ENCODE peak calls at places on chromosomes 2 and 18, in five cellular contexts. A is psoas muscle, N is heart right ventricle, I is thoracic aorta, V is fibroblast of mammary gland. W is an unnamed sample.

GRCh38 chr18:60146220-60146960 is 226.2 kb downstream of the MC4R start:
- DNase-seq in A (no peak), N (no peak), I (no peak), V (peak; percentile 67), W (no peak)

GRCh38 chr2:43611987-43612894 is 16.4 kb upstream of the THADA start:
- DNase-seq in A (peak; percentile 55), N (peak; percentile 72), I (no peak), V (peak; percentile 75), W (peak; percentile 78)

GRCh38 chr18:51190000-51190399 is 7.5 kb downstream of the MEX3C start:
- DNase-seq in A (no peak), N (no peak), I (no peak), V (no peak), W (no peak)

GRCh38 chr2:152715854-152716428 is 1.3 kb downstream of the PRPF40A start:
- DNase-seq in A (no peak), N (no peak), I (no peak), V (peak; percentile 43), W (no peak)

GRCh38 chr2:132795220-132795619 is 125.2 kb upstream of the LYPD1 start:
- DNase-seq in A (no peak), N (no peak), I (no peak), V (no peak), W (no peak)

GRCh38 chr2:226981731-226982373 is 146.0 kb downstream of the RHBDD1 start:
- DNase-seq in A (no peak), N (no peak), I (no peak), V (no peak), W (peak; percentile 79)

GRCh38 chr2:54107903-54108615 is 7.4 kb upstream of the ACYP2 start:
- DNase-seq in A (no peak), N (no peak), I (no peak), V (no peak), W (no peak)

GRCh38 chr2:85606116-85606455 is 3.6 kb upstream of the TMEM150A start:
- DNase-seq in A (no peak), N (no peak), I (no peak), V (no peak), W (no peak)

GRCh38 chr18:74132201-74132600 is 15.4 kb downstream of the FBXO15 start:
- DNase-seq in A (no peak), N (no peak), I (no peak), V (no peak), W (no peak)

GRCh38 chr18:21047116-21047515 is 64.5 kb downstream of the ROCK1 start:
- DNase-seq in A (no peak), N (no peak), I (no peak), V (peak; percentile 17), W (no peak)
- H3K4me3 ChIP-seq in A (no peak overlapping the region), N (no peak overlapping the region), I (no peak overlapping the region), V (no peak overlapping the region), W (no peak overlapping the region)

DNA sequence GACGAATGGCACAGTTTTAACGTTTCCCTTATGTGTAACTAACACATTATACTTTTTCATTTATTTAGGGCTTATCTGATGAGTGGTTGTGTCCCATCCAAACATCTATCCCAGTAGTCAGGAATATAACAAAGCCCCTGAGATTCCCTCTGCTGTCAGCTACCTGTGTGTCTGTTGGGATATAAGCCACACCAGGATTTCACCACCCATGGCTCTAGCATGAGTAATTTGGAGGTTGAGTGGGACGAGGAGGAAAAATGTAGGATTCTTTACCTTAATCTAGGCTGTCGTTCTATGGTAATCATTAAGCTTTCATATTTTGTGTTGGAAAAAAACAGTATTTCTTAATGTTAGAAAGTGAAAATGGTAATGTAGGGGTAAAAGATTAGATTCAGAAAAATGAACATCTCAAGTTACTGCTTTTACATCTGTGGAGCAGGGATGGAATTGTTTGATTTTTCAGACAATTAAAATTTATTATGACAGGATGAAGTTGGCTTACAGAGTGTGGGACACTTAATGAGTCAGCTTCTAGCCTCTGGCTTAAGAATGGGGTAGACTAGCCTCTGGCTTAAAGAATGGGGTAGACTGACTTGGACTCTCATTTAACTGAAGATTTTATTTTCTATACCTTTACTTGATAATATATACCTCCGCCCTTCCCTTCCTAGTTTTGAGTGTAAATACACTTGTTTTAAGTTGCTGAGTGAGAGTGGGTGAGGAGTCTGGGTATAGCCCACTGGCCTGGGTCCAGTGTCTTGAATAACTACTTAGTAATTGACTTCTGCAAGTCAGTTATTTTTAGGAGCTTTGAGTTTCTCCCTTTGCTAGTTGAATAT is 88.5 kb upstream of the RANBP2 start:
- DNase-seq in A (no peak), N (no peak), I (no peak), V (peak; percentile 50), W (peak; percentile 64)
- H3K4me3 ChIP-seq in A (no peak overlapping the region), N (no peak overlapping the region), I (no peak overlapping the region), V (no peak overlapping the region), W (no peak overlapping the region)

GRCh38 chr2:28471701-28472236 is 24.1 kb upstream of the PLB1 start:
- DNase-seq in A (no peak), N (no peak), I (no peak), V (no peak), W (no peak)

GRCh38 chr2:28469304-28469703 is 26.6 kb upstream of the PLB1 start:
- DNase-seq in A (no peak), N (no peak), I (no peak), V (peak; percentile 77), W (no peak)

GRCh38 chr2:28470759-28471158 is 25.1 kb upstream of the PLB1 start:
- DNase-seq in A (no peak), N (no peak), I (no peak), V (no peak), W (no peak)

GRCh38 chr2:28469947-28470585 is 25.8 kb upstream of the PLB1 start:
- DNase-seq in A (no peak), N (no peak), I (no peak), V (no peak), W (no peak)

DNA sequence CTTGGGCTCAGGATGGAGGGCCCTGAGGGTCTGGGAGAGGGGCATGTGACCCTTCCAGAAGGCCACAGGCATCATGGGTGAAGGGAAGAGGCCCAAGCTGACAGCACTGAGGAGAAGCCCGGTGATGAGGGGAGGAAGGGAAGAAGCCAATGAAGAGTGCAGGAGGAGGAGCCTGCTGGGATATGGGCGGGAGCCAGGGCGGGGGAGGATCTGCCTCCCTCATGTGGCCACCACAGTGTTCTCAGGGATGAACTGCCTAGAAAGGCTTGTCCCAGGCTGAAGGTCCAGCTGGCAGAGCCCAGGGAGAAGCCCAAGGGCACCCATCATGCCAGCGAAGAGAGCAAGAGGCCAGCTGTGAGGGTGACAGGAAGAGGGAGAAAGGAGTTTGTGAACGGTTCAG is 24.6 kb upstream of the PLB1 start:
- DNase-seq in A (no peak), N (no peak), I (no peak), V (no peak), W (no peak)
- H3K4me3 ChIP-seq in A (no peak overlapping the region), N (no peak overlapping the region), I (no peak overlapping the region), V (no peak overlapping the region), W (no peak overlapping the region)

DNA sequence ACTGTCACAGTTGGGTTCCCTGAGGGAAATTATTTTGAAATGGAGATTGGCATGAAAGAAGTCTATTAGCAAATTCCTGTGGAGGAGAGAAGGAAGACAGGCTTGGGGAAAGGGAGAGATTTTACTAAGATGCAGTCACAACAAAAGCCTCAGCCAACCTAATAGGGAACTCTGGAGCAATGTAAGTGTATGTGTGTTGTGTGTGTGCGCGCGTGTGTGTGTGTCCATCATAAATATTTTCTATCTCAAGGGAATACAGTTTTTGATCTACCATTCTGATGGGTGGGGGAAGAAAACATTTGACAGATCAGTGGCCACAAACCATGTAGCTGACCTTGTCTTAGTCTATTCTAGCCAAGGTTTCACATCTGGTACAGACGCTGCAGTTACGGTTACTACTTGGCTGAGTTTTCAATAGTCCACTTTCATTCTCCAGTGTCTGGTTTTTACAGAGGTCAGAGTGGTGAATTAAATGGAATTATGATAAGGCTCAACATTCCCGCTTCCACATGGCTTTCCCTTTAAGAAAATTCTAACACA is 72.6 kb downstream of the MREG start:
- DNase-seq in A (no peak), N (no peak), I (no peak), V (no peak), W (peak; percentile 24)
- H3K4me3 ChIP-seq in A (no peak overlapping the region), N (no peak overlapping the region), I (no peak overlapping the region), V (no peak overlapping the region), W (no peak overlapping the region)

GRCh38 chr2:16664052-16664731 is 1.4 kb downstream of the CYRIA start:
- DNase-seq in A (peak; percentile 53), N (peak; percentile 82), I (no peak), V (peak; percentile 84), W (peak; percentile 80)
- H3K4me3 ChIP-seq in A (peak overlapping the region; percentile 78), N (peak overlapping the region; percentile 73), I (peak overlapping the region; percentile 85), V (peak overlapping the region; percentile 5), W (peak overlapping the region; percentile 73)